ENCODE peak calls at places on chromosomes 11 and 22, in eight cellular contexts. O, T, W, M, Y, F, E and Q are unnamed samples.

GRCh38 chr22:47126344-47126811 is 363.9 kb downstream of the TBC1D22A start:
- DNase-seq in O (no peak), T (no peak), W (peak; percentile 15), M (no peak), Y (no peak), F (no peak), E (no peak), Q (peak; percentile 58)

GRCh38 chr11:22304337-22304961 is 33.7 kb upstream of the SLC17A6 start:
- DNase-seq in O (no peak), T (peak; percentile 13), W (no peak), M (peak; percentile 4), Y (peak; percentile 48), F (no peak), E (no peak), Q (no peak)

GRCh38 chr22:40044870-40045834 is 50.4 kb downstream of the FAM83F start:
- DNase-seq in O (peak; percentile 85), T (peak; percentile 6), W (peak; percentile 57), M (peak; percentile 82), Y (peak; percentile 80), F (no peak), E (no peak), Q (peak; percentile 71)

GRCh38 chr11:72741429-72741833 is 10.8 kb downstream of the ARAP1 start:
- DNase-seq in O (no peak), T (no peak), W (no peak), M (no peak), Y (peak; percentile 64), F (no peak), E (no peak), Q (peak; percentile 73)

GRCh38 chr11:88484873-88485621 is 147.5 kb upstream of the CTSC start:
- DNase-seq in O (peak; percentile 53), T (no peak), W (peak; percentile 25), M (peak; percentile 16), Y (peak; percentile 49), F (peak; percentile 27), E (no peak), Q (no peak)

GRCh38 chr11:36296925-36297604 is 977 bp downstream of the PRR5L start:
- DNase-seq in O (no peak), T (peak; percentile 9), W (no peak), M (no peak), Y (no peak), F (no peak), E (no peak), Q (no peak)

GRCh38 chr22:47020157-47020556 is 257.7 kb downstream of the TBC1D22A start:
- DNase-seq in O (no peak), T (no peak), W (no peak), M (no peak), Y (no peak), F (no peak), E (no peak), Q (no peak)

GRCh38 chr11:130315354-130315970 is 745 bp upstream of the ZBTB44 start:
- DNase-seq in O (peak; percentile 11), T (no peak), W (peak; percentile 57), M (peak; percentile 55), Y (peak; percentile 13), F (no peak), E (peak; percentile 14), Q (peak; percentile 29)

GRCh38 chr11:131897247-131897646 is 526.8 kb downstream of the NTM start:
- DNase-seq in O (no peak), T (no peak), W (no peak), M (no peak), Y (no peak), F (no peak), E (no peak), Q (no peak)

GRCh38 chr22:44139773-44140172 is 41.0 kb upstream of the PARVG start:
- DNase-seq in O (no peak), T (no peak), W (no peak), M (no peak), Y (no peak), F (no peak), E (no peak), Q (peak; percentile 28)

GRCh38 chr22:49292909-49293308 is 534.8 kb downstream of the BRD1 start:
- DNase-seq in O (no peak), T (no peak), W (no peak), M (no peak), Y (no peak), F (no peak), E (no peak), Q (no peak)

GRCh38 chr11:103920933-103921332 is 115.5 kb upstream of the DDI1 start:
- DNase-seq in O (no peak), T (no peak), W (no peak), M (no peak), Y (no peak), F (no peak), E (no peak), Q (no peak)

GRCh38 chr22:39974065-39974464 is 13.9 kb downstream of the TMA7B start:
- DNase-seq in O (no peak), T (no peak), W (no peak), M (no peak), Y (no peak), F (no peak), E (no peak), Q (no peak)

GRCh38 chr11:125313271-125314222 is 149.0 kb downstream of the PKNOX2 start:
- DNase-seq in O (no peak), T (peak; percentile 36), W (no peak), M (no peak), Y (no peak), F (no peak), E (no peak), Q (no peak)

DNA sequence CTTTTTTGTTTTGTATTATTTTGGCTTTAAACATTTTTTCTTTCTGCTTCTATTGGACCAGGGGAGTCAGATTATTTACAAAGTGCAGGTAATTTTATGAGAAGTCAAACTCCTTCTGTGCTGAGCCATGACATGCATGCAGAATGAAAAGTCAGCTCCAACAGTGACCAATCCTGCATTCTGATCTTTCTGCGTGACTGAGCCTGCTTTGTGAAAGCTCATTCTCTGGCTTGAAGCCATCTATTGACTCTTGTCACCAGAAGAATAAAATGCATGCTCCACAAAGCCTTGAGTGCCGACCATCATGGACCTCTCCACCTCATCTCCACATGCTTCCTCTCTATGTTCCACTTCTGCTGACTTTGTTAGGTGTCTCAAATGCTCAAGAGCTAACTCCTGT is 50.2 kb downstream of the MIAT start:
- DNase-seq in O (no peak), T (peak; percentile 44), W (no peak), M (no peak), Y (no peak), F (no peak), E (no peak), Q (no peak)
- H3K4me1 ChIP-seq in O (no peaks in the 10 kb centered on the region), T (peaks cover 14% of the 10 kb centered on the region), W (no peaks in the 10 kb centered on the region), M (no peaks in the 10 kb centered on the region), Y (no peaks in the 10 kb centered on the region), F (peaks cover 67% of the 10 kb centered on the region), E (no peaks in the 10 kb centered on the region), Q (no peaks in the 10 kb centered on the region)

DNA sequence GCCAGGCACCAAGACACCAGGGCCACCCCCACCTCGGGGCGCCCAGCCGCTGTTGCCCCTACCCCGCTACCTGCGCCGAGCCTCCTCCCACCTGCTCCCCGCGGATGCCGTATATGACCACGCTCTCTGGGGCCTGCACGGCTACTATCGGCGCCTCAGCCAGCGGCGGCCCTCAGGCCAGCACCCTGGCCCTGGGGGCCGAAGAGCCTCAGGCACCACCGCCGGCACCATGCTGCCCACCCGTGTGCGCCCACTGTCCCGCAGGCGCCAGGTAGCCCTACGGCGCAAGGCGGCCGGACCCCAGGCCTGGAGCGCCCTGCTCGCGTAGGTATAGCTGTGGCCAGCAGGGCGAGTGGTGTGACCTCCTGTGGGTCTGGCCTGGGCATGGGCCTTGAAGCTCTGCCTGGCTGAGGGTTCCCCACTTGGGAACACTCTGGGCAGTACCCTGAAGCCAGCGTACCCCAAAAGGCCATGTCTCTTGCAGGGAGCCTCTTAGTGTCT is 14.8 kb upstream of the MDK start:
- DNase-seq in O (no peak), T (no peak), W (no peak), M (no peak), Y (no peak), F (no peak), E (no peak), Q (no peak)
- H3K4me1 ChIP-seq in O (peaks cover 19% of the 10 kb centered on the region), T (peaks cover 30% of the 10 kb centered on the region), W (peaks cover 27% of the 10 kb centered on the region), M (peaks cover 40% of the 10 kb centered on the region), Y (peaks cover 8% of the 10 kb centered on the region), F (peaks cover 13% of the 10 kb centered on the region), E (peaks cover 1% of the 10 kb centered on the region), Q (peaks cover 52% of the 10 kb centered on the region)

DNA sequence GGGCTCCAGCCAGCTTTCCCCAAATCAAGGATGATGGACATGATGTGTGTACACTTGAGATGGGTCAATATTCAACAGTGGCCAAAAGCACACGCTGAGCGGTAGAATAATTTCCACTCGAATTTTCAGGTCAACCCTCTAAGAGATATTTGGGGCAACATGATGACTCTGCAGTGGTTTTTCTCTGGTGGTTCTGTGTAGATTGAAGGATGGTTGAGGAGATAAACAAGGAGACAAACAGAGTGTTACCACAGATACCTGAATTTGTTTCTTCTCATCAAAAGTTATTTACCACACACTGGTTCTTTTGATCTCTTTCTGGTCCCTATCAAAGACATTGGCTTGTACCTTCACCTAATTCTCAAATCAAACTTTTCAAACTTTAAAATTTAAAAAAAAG is 242.0 kb downstream of the ETS1 start:
- DNase-seq in O (no peak), T (no peak), W (no peak), M (peak; percentile 57), Y (no peak), F (no peak), E (no peak), Q (no peak)
- H3K4me1 ChIP-seq in O (peaks cover 21% of the 10 kb centered on the region), T (peaks cover 18% of the 10 kb centered on the region), W (peaks cover 3% of the 10 kb centered on the region), M (peaks cover 71% of the 10 kb centered on the region), Y (peaks cover 4% of the 10 kb centered on the region), F (peaks cover 19% of the 10 kb centered on the region), E (no peaks in the 10 kb centered on the region), Q (peaks cover 3% of the 10 kb centered on the region)

GRCh38 chr11:113104390-113105251 is 143.4 kb downstream of the NCAM1 start:
- DNase-seq in O (no peak), T (no peak), W (no peak), M (no peak), Y (no peak), F (no peak), E (no peak), Q (no peak)

GRCh38 chr11:113106507-113106906 is 145.3 kb downstream of the NCAM1 start:
- DNase-seq in O (no peak), T (peak; percentile 86), W (no peak), M (no peak), Y (no peak), F (no peak), E (no peak), Q (no peak)

GRCh38 chr11:113105584-113105983 is 144.4 kb downstream of the NCAM1 start:
- DNase-seq in O (no peak), T (peak; percentile 7), W (no peak), M (no peak), Y (no peak), F (no peak), E (no peak), Q (no peak)

GRCh38 chr11:113103932-113104331 is 142.7 kb downstream of the NCAM1 start:
- DNase-seq in O (no peak), T (no peak), W (no peak), M (no peak), Y (no peak), F (no peak), E (no peak), Q (no peak)
- H3K4me1 ChIP-seq in O (no peaks in the 10 kb centered on the region), T (peaks cover 4% of the 10 kb centered on the region), W (peaks cover 10% of the 10 kb centered on the region), M (no peaks in the 10 kb centered on the region), Y (no peaks in the 10 kb centered on the region), F (no peaks in the 10 kb centered on the region), E (no peaks in the 10 kb centered on the region), Q (peaks cover 4% of the 10 kb centered on the region)